ENCODE peak calls at places on chromosomes 13 and 19, in seven cellular contexts. One of them, this sample, is unnamed.

GRCh38 chr19:30226464-30227070 is 145.6 kb upstream of the ZNF536 start:
- DNase-seq in GM12892: no peak
- DNase-seq in uterus: no peak
- DNase-seq in heart left ventricle: no peak
- DNase-seq in prostate gland: no peak
- DNase-seq in IMR-90: no peak
- DNase-seq in HCT116: no peak
- DNase-seq in this sample: peak; percentile 58

GRCh38 chr19:29404951-29405727 is 120.7 kb upstream of the VSTM2B start:
- DNase-seq in GM12892: no peak
- DNase-seq in uterus: peak; percentile 70
- DNase-seq in heart left ventricle: no peak
- DNase-seq in prostate gland: no peak
- DNase-seq in IMR-90: no peak
- DNase-seq in HCT116: no peak
- DNase-seq in this sample: no peak

GRCh38 chr13:97205971-97206370 is 16.2 kb upstream of the MBNL2 start:
- DNase-seq in GM12892: no peak
- DNase-seq in uterus: no peak
- DNase-seq in heart left ventricle: no peak
- DNase-seq in prostate gland: no peak
- DNase-seq in IMR-90: peak; percentile 68
- DNase-seq in HCT116: no peak
- DNase-seq in this sample: no peak

GRCh38 chr19:55406869-55407624 is 541 bp downstream of the UBE2S start:
- DNase-seq in GM12892: peak; percentile 53
- DNase-seq in uterus: no peak
- DNase-seq in heart left ventricle: no peak
- DNase-seq in prostate gland: no peak
- DNase-seq in IMR-90: no peak
- DNase-seq in HCT116: no peak
- DNase-seq in this sample: no peak

GRCh38 chr19:9865732-9866627 is 30.9 kb downstream of the PIN1 start:
- DNase-seq in GM12892: no peak
- DNase-seq in uterus: no peak
- DNase-seq in heart left ventricle: no peak
- DNase-seq in prostate gland: no peak
- DNase-seq in IMR-90: no peak
- DNase-seq in HCT116: no peak
- DNase-seq in this sample: no peak

GRCh38 chr19:11381535-11382369 is 2.4 kb downstream of the EPOR start:
- DNase-seq in GM12892: peak; percentile 85
- DNase-seq in uterus: peak; percentile 64
- DNase-seq in heart left ventricle: peak; percentile 88
- DNase-seq in prostate gland: no peak
- DNase-seq in IMR-90: peak; percentile 88
- DNase-seq in HCT116: peak; percentile 90
- DNase-seq in this sample: peak; percentile 92

GRCh38 chr13:71865858-71866172 is 1.2 kb downstream of the DACH1 start:
- DNase-seq in GM12892: no peak
- DNase-seq in uterus: peak; percentile 14
- DNase-seq in heart left ventricle: peak; percentile 69
- DNase-seq in prostate gland: no peak
- DNase-seq in IMR-90: no peak
- DNase-seq in HCT116: no peak
- DNase-seq in this sample: peak; percentile 25

GRCh38 chr19:13623686-13624405 is 117.6 kb upstream of the CACNA1A start:
- DNase-seq in GM12892: no peak
- DNase-seq in uterus: no peak
- DNase-seq in heart left ventricle: no peak
- DNase-seq in prostate gland: no peak
- DNase-seq in IMR-90: no peak
- DNase-seq in HCT116: no peak
- DNase-seq in this sample: no peak

GRCh38 chr13:40440990-40441820 is 225.2 kb downstream of the FOXO1 start:
- DNase-seq in GM12892: no peak
- DNase-seq in uterus: peak; percentile 69
- DNase-seq in heart left ventricle: peak; percentile 86
- DNase-seq in prostate gland: peak; percentile 30
- DNase-seq in IMR-90: no peak
- DNase-seq in HCT116: no peak
- DNase-seq in this sample: no peak

GRCh38 chr19:29836409-29836825 is 24.6 kb downstream of the CCNE1 start:
- DNase-seq in GM12892: peak; percentile 51
- DNase-seq in uterus: no peak
- DNase-seq in heart left ventricle: no peak
- DNase-seq in prostate gland: no peak
- DNase-seq in IMR-90: no peak
- DNase-seq in HCT116: no peak
- DNase-seq in this sample: no peak

GRCh38 chr19:18150776-18151624 is 2.0 kb upstream of the PIK3R2 start:
- DNase-seq in GM12892: no peak
- DNase-seq in uterus: no peak
- DNase-seq in heart left ventricle: no peak
- DNase-seq in prostate gland: no peak
- DNase-seq in IMR-90: no peak
- DNase-seq in HCT116: no peak
- DNase-seq in this sample: no peak

GRCh38 chr13:64553411-64554129 is 2676.6 kb downstream of the PCDH9 start:
- DNase-seq in GM12892: no peak
- DNase-seq in uterus: no peak
- DNase-seq in heart left ventricle: no peak
- DNase-seq in prostate gland: no peak
- DNase-seq in IMR-90: peak; percentile 42
- DNase-seq in HCT116: no peak
- DNase-seq in this sample: no peak

GRCh38 chr13:101520672-101521071 is 68.2 kb downstream of the ITGBL1 start:
- DNase-seq in GM12892: no peak
- DNase-seq in uterus: no peak
- DNase-seq in heart left ventricle: no peak
- DNase-seq in prostate gland: no peak
- DNase-seq in IMR-90: peak; percentile 86
- DNase-seq in HCT116: no peak
- DNase-seq in this sample: no peak

GRCh38 chr19:31073485-31074221 is 275.6 kb downstream of the TSHZ3 start:
- DNase-seq in GM12892: no peak
- DNase-seq in uterus: no peak
- DNase-seq in heart left ventricle: no peak
- DNase-seq in prostate gland: no peak
- DNase-seq in IMR-90: no peak
- DNase-seq in HCT116: no peak
- DNase-seq in this sample: no peak

GRCh38 chr13:93425411-93425810 is 198.8 kb downstream of the GPC6 start:
- DNase-seq in GM12892: no peak
- DNase-seq in uterus: no peak
- DNase-seq in heart left ventricle: no peak
- DNase-seq in prostate gland: no peak
- DNase-seq in IMR-90: no peak
- DNase-seq in HCT116: no peak
- DNase-seq in this sample: no peak

GRCh38 chr13:41609828-41610227 is 152.5 kb downstream of the RGCC start:
- DNase-seq in GM12892: no peak
- DNase-seq in uterus: no peak
- DNase-seq in heart left ventricle: no peak
- DNase-seq in prostate gland: no peak
- DNase-seq in IMR-90: no peak
- DNase-seq in HCT116: no peak
- DNase-seq in this sample: no peak

GRCh38 chr19:55253842-55254624 is 4.8 kb downstream of the PPP6R1 start:
- DNase-seq in GM12892: peak; percentile 69
- DNase-seq in uterus: no peak
- DNase-seq in heart left ventricle: no peak
- DNase-seq in prostate gland: no peak
- DNase-seq in IMR-90: no peak
- DNase-seq in HCT116: no peak
- DNase-seq in this sample: no peak

GRCh38 chr19:7618771-7619510 is 10.4 kb downstream of the XAB2 start:
- DNase-seq in GM12892: no peak
- DNase-seq in uterus: no peak
- DNase-seq in heart left ventricle: no peak
- DNase-seq in prostate gland: peak; percentile 90
- DNase-seq in IMR-90: no peak
- DNase-seq in HCT116: no peak
- DNase-seq in this sample: peak; percentile 94

GRCh38 chr19:51398096-51398704 is 7.8 kb upstream of the C19orf84 start:
- DNase-seq in GM12892: no peak
- DNase-seq in uterus: no peak
- DNase-seq in heart left ventricle: no peak
- DNase-seq in prostate gland: no peak
- DNase-seq in IMR-90: peak; percentile 18
- DNase-seq in HCT116: no peak
- DNase-seq in this sample: no peak

GRCh38 chr19:17555929-17556813 is 722 bp downstream of the COLGALT1 start:
- DNase-seq in GM12892: no peak
- DNase-seq in uterus: peak; percentile 55
- DNase-seq in heart left ventricle: peak; percentile 86
- DNase-seq in prostate gland: peak; percentile 18
- DNase-seq in IMR-90: peak; percentile 44
- DNase-seq in HCT116: no peak
- DNase-seq in this sample: no peak

GRCh38 chr19:1227313-1227626 is 10.5 kb downstream of the CBARP start:
- DNase-seq in GM12892: no peak
- DNase-seq in uterus: no peak
- DNase-seq in heart left ventricle: no peak
- DNase-seq in prostate gland: no peak
- DNase-seq in IMR-90: no peak
- DNase-seq in HCT116: no peak
- DNase-seq in this sample: no peak

GRCh38 chr19:27774337-27774736 is 1438.6 kb downstream of the UQCRFS1 start:
- DNase-seq in GM12892: no peak
- DNase-seq in uterus: no peak
- DNase-seq in heart left ventricle: no peak
- DNase-seq in prostate gland: no peak
- DNase-seq in IMR-90: no peak
- DNase-seq in HCT116: no peak
- DNase-seq in this sample: no peak

GRCh38 chr13:51006067-51006800 is 96.6 kb downstream of the RNASEH2B start:
- DNase-seq in GM12892: no peak
- DNase-seq in uterus: peak; percentile 63
- DNase-seq in heart left ventricle: no peak
- DNase-seq in prostate gland: no peak
- DNase-seq in IMR-90: no peak
- DNase-seq in HCT116: no peak
- DNase-seq in this sample: no peak

GRCh38 chr13:51589793-51590192 is 5.5 kb downstream of the WDFY2 start:
- DNase-seq in GM12892: no peak
- DNase-seq in uterus: no peak
- DNase-seq in heart left ventricle: no peak
- DNase-seq in prostate gland: no peak
- DNase-seq in IMR-90: no peak
- DNase-seq in HCT116: no peak
- DNase-seq in this sample: no peak

GRCh38 chr13:101453784-101454201 is 1.3 kb downstream of the ITGBL1 start:
- DNase-seq in GM12892: peak; percentile 9
- DNase-seq in uterus: no peak
- DNase-seq in heart left ventricle: peak; percentile 49
- DNase-seq in prostate gland: no peak
- DNase-seq in IMR-90: no peak
- DNase-seq in HCT116: no peak
- DNase-seq in this sample: peak; percentile 86

GRCh38 chr19:46713781-46714522 is 3.0 kb downstream of the PRKD2 start:
- DNase-seq in GM12892: peak; percentile 81
- DNase-seq in uterus: peak; percentile 89
- DNase-seq in heart left ventricle: peak; percentile 93
- DNase-seq in prostate gland: peak; percentile 97
- DNase-seq in IMR-90: peak; percentile 63
- DNase-seq in HCT116: peak; percentile 70
- DNase-seq in this sample: peak; percentile 97

GRCh38 chr13:113094410-113094800 is 11.2 kb upstream of the F7 start:
- DNase-seq in GM12892: no peak
- DNase-seq in uterus: no peak
- DNase-seq in heart left ventricle: peak; percentile 57
- DNase-seq in prostate gland: no peak
- DNase-seq in IMR-90: no peak
- DNase-seq in HCT116: no peak
- DNase-seq in this sample: no peak

DNA sequence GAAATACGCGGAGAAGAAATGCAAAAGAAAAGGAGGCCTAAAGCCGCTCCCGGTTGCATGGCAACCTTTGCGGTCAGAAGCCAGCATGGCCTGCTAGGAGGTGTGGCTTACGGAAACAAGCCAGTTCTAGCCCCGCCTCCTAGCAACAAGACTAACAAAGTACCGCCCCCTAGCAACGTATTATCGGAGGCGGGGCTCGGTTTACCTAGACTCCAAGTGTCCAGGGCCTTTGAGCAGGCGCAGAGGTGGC is 438 bp upstream of the CYTH2 start:
- DNase-seq in GM12892: no peak
- DNase-seq in uterus: no peak
- DNase-seq in heart left ventricle: no peak
- DNase-seq in prostate gland: no peak
- DNase-seq in IMR-90: no peak
- DNase-seq in HCT116: no peak
- DNase-seq in this sample: no peak
- TF ChIP-seq POLR2A in GM12892: no peak
- TF ChIP-seq POLR2A in uterus: no peak
- TF ChIP-seq POLR2A in heart left ventricle: no peak
- TF ChIP-seq POLR2A in prostate gland: no peak
- TF ChIP-seq POLR2A in IMR-90: no peak
- TF ChIP-seq POLR2A in HCT116: no peak
- TF ChIP-seq POLR2A in this sample: no peak

GRCh38 chr19:50266896-50267295 is 62.3 kb downstream of the KCNC3 start:
- DNase-seq in GM12892: no peak
- DNase-seq in uterus: no peak
- DNase-seq in heart left ventricle: no peak
- DNase-seq in prostate gland: no peak
- DNase-seq in IMR-90: no peak
- DNase-seq in HCT116: peak; percentile 47
- DNase-seq in this sample: no peak
- TF ChIP-seq POLR2A in GM12892: no peak
- TF ChIP-seq POLR2A in uterus: no peak
- TF ChIP-seq POLR2A in heart left ventricle: no peak
- TF ChIP-seq POLR2A in prostate gland: no peak
- TF ChIP-seq POLR2A in IMR-90: no peak
- TF ChIP-seq POLR2A in HCT116: no peak
- TF ChIP-seq POLR2A in this sample: no peak

GRCh38 chr19:45607071-45608029 is 5.3 kb upstream of the GPR4 start:
- DNase-seq in GM12892: no peak
- DNase-seq in uterus: peak; percentile 66
- DNase-seq in heart left ventricle: peak; percentile 85
- DNase-seq in prostate gland: peak; percentile 57
- DNase-seq in IMR-90: peak; percentile 59
- DNase-seq in HCT116: no peak
- DNase-seq in this sample: peak; percentile 76
- TF ChIP-seq POLR2A in GM12892: peak; percentile 40
- TF ChIP-seq POLR2A in uterus: no peak
- TF ChIP-seq POLR2A in heart left ventricle: no peak
- TF ChIP-seq POLR2A in prostate gland: no peak
- TF ChIP-seq POLR2A in IMR-90: no peak
- TF ChIP-seq POLR2A in HCT116: no peak
- TF ChIP-seq POLR2A in this sample: no peak

DNA sequence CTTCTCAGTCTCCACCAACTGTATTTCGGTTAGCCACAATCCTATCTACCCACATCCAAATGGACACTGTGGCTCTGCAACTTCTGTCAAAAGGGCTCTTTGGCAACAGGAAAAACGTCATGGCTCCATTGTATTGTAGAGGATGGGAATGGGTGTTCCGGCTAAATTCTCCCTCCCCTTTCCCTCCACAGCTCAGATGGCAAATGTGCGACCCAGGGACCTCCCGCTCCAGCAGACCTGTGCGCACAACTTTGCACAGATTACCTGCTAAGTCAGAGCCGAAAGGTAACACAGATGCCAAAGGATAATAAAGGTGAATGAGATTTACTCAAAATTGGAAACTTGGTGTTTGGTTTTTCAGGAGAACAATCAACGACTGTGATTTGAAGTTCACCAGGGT is 948 bp upstream of the KL start:
- DNase-seq in GM12892: no peak
- DNase-seq in uterus: no peak
- DNase-seq in heart left ventricle: no peak
- DNase-seq in prostate gland: no peak
- DNase-seq in IMR-90: no peak
- DNase-seq in HCT116: no peak
- DNase-seq in this sample: no peak
- TF ChIP-seq POLR2A in GM12892: no peak
- TF ChIP-seq POLR2A in uterus: no peak
- TF ChIP-seq POLR2A in heart left ventricle: no peak
- TF ChIP-seq POLR2A in prostate gland: no peak
- TF ChIP-seq POLR2A in IMR-90: no peak
- TF ChIP-seq POLR2A in HCT116: no peak
- TF ChIP-seq POLR2A in this sample: peak; percentile 49